ENCODE peak calls at places on chromosomes 5 and 9, in five cellular contexts. C, H, I, O and W are unnamed samples.

GRCh38 chr9:14278291-14278721 is 35.6 kb downstream of the NFIB start:
- DNase-seq in C (no peak), I (no peak), H (no peak), O (no peak), W (peak)

GRCh38 chr5:64635056-64635686 is 55.1 kb upstream of the SHISAL2B start:
- DNase-seq in O (peak), H (no peak), C (peak), I (no peak), W (no peak)

GRCh38 chr9:22682536-22683392 is 236.1 kb downstream of the DMRTA1 start:
- DNase-seq in C (no peak), H (no peak), I (no peak), O (no peak), W (no peak)

GRCh38 chr5:133730866-133731265 is 118.5 kb upstream of the FSTL4 start:
- DNase-seq in I (no peak), C (no peak), O (no peak), H (no peak), W (no peak)

GRCh38 chr5:151150484-151151262 is 6.9 kb downstream of the ANXA6 start:
- DNase-seq in H (no peak), O (no peak), I (peak), C (peak), W (no peak)

GRCh38 chr9:124286292-124286931 is 28.7 kb downstream of the NEK6 start:
- DNase-seq in O (no peak), I (peak), C (no peak), H (no peak), W (no peak)

GRCh38 chr5:38845555-38846378 is at the start of gene OSMR:
- DNase-seq in I (no peak), C (peak), O (peak), H (peak), W (peak)

GRCh38 chr9:136508729-136509500 is 26.1 kb upstream of the SEC16A start:
- DNase-seq in C (no peak), H (no peak), O (no peak), I (no peak), W (no peak)

GRCh38 chr9:76646249-76646648 is 118.0 kb upstream of the PCA3 start:
- DNase-seq in O (peak), H (peak), I (no peak), C (no peak), W (no peak)

GRCh38 chr9:95876595-95876994 is 1.1 kb downstream of the ERCC6L2 start:
- DNase-seq in H (no peak), I (no peak), O (peak), C (no peak), W (peak)

GRCh38 chr9:135925496-135926133 is 18.3 kb upstream of the CAMSAP1 start:
- DNase-seq in C (no peak), I (no peak), H (no peak), O (peak), W (no peak)

GRCh38 chr9:117218951-117219350 is 195.9 kb downstream of the ASTN2 start:
- DNase-seq in C (no peak), I (no peak), O (no peak), H (no peak), W (no peak)

GRCh38 chr9:90112791-90113190 is 508.0 kb downstream of the GADD45G start:
- DNase-seq in H (no peak), C (no peak), I (no peak), O (no peak), W (no peak)
- TF ChIP-seq FOXM1 in H (no peak), C (no peak), I (no peak), O (no peak), W (no peak)

DNA sequence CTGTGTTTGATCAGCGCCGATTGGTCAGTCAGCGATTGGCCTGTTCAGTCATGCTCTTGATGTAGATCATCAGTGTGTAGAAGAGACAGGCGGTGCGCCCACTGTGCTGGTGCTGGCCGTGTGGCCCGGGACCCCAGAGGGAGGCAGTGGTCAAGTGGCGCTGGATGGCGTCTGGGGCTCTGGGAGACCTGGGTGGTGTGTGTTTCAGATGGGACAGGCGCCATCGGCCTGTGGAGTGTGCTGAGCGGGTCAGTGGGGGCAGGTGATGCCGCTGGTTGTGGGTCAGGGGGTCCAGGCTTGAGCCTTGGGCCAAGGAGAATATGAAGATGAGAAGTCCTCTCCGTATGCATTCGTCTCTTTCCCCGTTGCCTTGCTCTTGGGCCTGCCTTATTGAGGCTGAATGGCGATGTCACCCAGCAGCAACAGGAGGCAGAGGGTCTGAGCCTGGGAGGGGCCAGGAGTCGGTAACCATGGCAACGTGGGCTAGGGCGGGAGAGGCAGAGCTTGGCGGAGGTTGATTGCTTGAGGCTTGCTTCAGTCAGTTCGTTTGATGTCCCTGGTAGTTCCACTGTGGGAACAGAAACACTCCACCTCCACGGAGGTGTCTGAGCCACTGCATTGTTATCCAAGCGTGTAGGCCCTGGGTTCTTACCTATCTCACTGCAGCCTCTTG is 117.8 kb upstream of the CACNA1B start:
- DNase-seq in I (no peak), O (peak), H (no peak), C (no peak), W (no peak)
- TF ChIP-seq FOXM1 in I (no peak), O (no peak), H (no peak), C (no peak), W (no peak)

DNA sequence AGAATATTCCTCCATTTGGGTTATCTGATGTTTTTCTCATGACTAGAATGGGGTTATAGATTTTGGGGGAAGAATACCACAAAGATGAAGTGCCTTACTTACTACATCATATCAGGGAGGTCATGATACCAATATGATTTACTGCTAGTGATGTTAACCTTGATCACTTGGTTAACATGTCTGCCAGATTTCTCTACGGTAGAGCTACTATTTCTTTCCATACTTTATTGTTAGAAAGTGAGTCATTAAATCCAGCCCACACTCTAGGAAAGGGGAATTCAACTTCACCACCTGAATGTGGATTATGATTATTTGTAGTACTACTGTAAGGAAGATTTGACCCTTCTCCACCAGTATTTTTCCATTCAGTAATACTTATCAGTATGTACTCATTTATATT is 64.7 kb downstream of the UBE2R2 start:
- DNase-seq in C (no peak), I (no peak), O (no peak), H (no peak), W (no peak)
- TF ChIP-seq FOXM1 in C (no peak), I (no peak), O (no peak), H (no peak), W (no peak)

GRCh38 chr9:1709347-1709746 is 305.8 kb upstream of the SMARCA2 start:
- DNase-seq in I (no peak), C (peak), H (peak), O (no peak), W (peak)
- TF ChIP-seq FOXM1 in I (no peak), C (no peak), H (no peak), O (no peak), W (no peak)

GRCh38 chr9:109974143-109974917 is 194.3 kb downstream of the PALM2AKAP2 start:
- DNase-seq in H (no peak), O (no peak), C (no peak), I (peak), W (no peak)
- TF ChIP-seq FOXM1 in H (no peak), O (no peak), C (no peak), I (no peak), W (no peak)

GRCh38 chr5:124342586-124342985 is 403.9 kb downstream of the ZNF608 start:
- DNase-seq in O (no peak), C (no peak), I (no peak), H (no peak), W (no peak)
- TF ChIP-seq FOXM1 in O (no peak), C (no peak), I (no peak), H (no peak), W (no peak)

GRCh38 chr5:90833753-90834152 is 275.2 kb downstream of the ADGRV1 start:
- DNase-seq in O (no peak), I (no peak), C (no peak), H (no peak), W (no peak)
- TF ChIP-seq FOXM1 in O (no peak), I (no peak), C (no peak), H (no peak), W (no peak)

GRCh38 chr9:92790542-92791527 is 26.2 kb upstream of the BICD2 start:
- DNase-seq in H (peak), C (peak), O (peak), I (peak), W (peak)

GRCh38 chr9:92798358-92798757 is 33.7 kb upstream of the BICD2 start:
- DNase-seq in H (no peak), I (no peak), O (no peak), C (no peak), W (no peak)

DNA sequence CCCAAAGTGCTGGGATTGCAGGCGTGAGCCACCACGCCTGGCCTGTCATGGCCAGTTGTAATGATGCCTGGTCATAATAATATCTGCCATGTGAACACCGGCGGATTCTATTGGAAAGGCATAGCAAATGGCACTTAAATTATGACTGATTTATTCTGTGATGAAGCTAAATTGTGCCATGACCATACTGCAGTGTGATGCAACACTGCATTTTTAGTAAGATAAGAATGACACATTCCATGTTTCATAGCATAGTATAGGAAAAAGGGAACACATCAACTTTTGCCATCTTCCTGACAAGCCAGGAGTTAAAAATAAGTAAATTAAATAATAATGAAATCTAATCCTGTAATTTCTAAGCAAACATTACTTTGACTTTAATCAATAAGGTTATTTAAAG is 30.4 kb upstream of the BICD2 start:
- DNase-seq in H (no peak), C (no peak), I (no peak), O (no peak), W (no peak)
- TF ChIP-seq FOXM1 in H (no peak), C (no peak), I (no peak), O (no peak), W (no peak)

GRCh38 chr5:15499528-15500325 is at the start of gene FBXL7:
- DNase-seq in I (no peak), O (no peak), H (peak), C (peak), W (peak)
- TF ChIP-seq FOXM1 in I (no peak), O (no peak), H (no peak), C (no peak), W (no peak)